ENCODE peak calls at places on chromosomes 4 and X, in six cellular contexts. One of them, this sample, is unnamed.

GRCh38 chr4:84708406-84709135 is 125.6 kb downstream of the CDS1 start:
- DNase-seq in ovary: no peak
- DNase-seq in neuronal stem cell: no peak
- DNase-seq in lung: no peak
- DNase-seq in pancreas: no peak
- DNase-seq in dorsolateral prefrontal cortex: no peak
- DNase-seq in this sample: no peak

GRCh38 chrX:9362529-9362928 is 102.3 kb upstream of the TBL1X start:
- DNase-seq in ovary: no peak
- DNase-seq in neuronal stem cell: no peak
- DNase-seq in lung: no peak
- DNase-seq in pancreas: no peak
- DNase-seq in dorsolateral prefrontal cortex: no peak
- DNase-seq in this sample: no peak

GRCh38 chr4:134935320-134935719 is 733.7 kb upstream of the PABPC4L start:
- DNase-seq in ovary: no peak
- DNase-seq in neuronal stem cell: peak; percentile 5
- DNase-seq in lung: no peak
- DNase-seq in pancreas: no peak
- DNase-seq in dorsolateral prefrontal cortex: peak; percentile 17
- DNase-seq in this sample: peak; percentile 11

GRCh38 chr4:689498-690122 is 659 bp upstream of the SLC49A3 start:
- DNase-seq in ovary: no peak
- DNase-seq in neuronal stem cell: no peak
- DNase-seq in lung: no peak
- DNase-seq in pancreas: no peak
- DNase-seq in dorsolateral prefrontal cortex: no peak
- DNase-seq in this sample: no peak

GRCh38 chrX:29952016-29952415 is 263.3 kb upstream of the MAGEB2 start:
- DNase-seq in ovary: no peak
- DNase-seq in neuronal stem cell: no peak
- DNase-seq in lung: no peak
- DNase-seq in pancreas: no peak
- DNase-seq in dorsolateral prefrontal cortex: no peak
- DNase-seq in this sample: no peak

GRCh38 chrX:13110427-13111324 is 66.3 kb upstream of the FAM9C start:
- DNase-seq in ovary: peak; percentile 46
- DNase-seq in neuronal stem cell: no peak
- DNase-seq in lung: peak; percentile 45
- DNase-seq in pancreas: peak; percentile 44
- DNase-seq in dorsolateral prefrontal cortex: no peak
- DNase-seq in this sample: peak; percentile 93

GRCh38 chrX:134236690-134237362 is at the start of gene CCDC160:
- DNase-seq in ovary: peak; percentile 61
- DNase-seq in neuronal stem cell: peak; percentile 65
- DNase-seq in lung: no peak
- DNase-seq in pancreas: peak; percentile 49
- DNase-seq in dorsolateral prefrontal cortex: peak; percentile 50
- DNase-seq in this sample: peak; percentile 34

GRCh38 chr4:186622788-186623464 is 67.6 kb upstream of the MTNR1A start:
- DNase-seq in ovary: no peak
- DNase-seq in neuronal stem cell: no peak
- DNase-seq in lung: no peak
- DNase-seq in pancreas: no peak
- DNase-seq in dorsolateral prefrontal cortex: no peak
- DNase-seq in this sample: peak; percentile 71

GRCh38 chrX:102345916-102346315 is 93.9 kb downstream of the NXF2B start:
- DNase-seq in ovary: peak; percentile 71
- DNase-seq in neuronal stem cell: peak; percentile 31
- DNase-seq in lung: peak; percentile 62
- DNase-seq in pancreas: peak; percentile 69
- DNase-seq in dorsolateral prefrontal cortex: peak; percentile 79
- DNase-seq in this sample: peak; percentile 61

GRCh38 chr4:26568446-26568994 is 15.4 kb upstream of the TBC1D19 start:
- DNase-seq in ovary: no peak
- DNase-seq in neuronal stem cell: no peak
- DNase-seq in lung: no peak
- DNase-seq in pancreas: no peak
- DNase-seq in dorsolateral prefrontal cortex: no peak
- DNase-seq in this sample: no peak

GRCh38 chrX:85379174-85379907 is at the start of gene POF1B:
- DNase-seq in ovary: no peak
- DNase-seq in neuronal stem cell: no peak
- DNase-seq in lung: no peak
- DNase-seq in pancreas: peak; percentile 52
- DNase-seq in dorsolateral prefrontal cortex: no peak
- DNase-seq in this sample: no peak

GRCh38 chrX:2928583-2929434 is at the start of gene ARSD:
- DNase-seq in ovary: peak; percentile 89
- DNase-seq in neuronal stem cell: peak; percentile 71
- DNase-seq in lung: peak; percentile 95
- DNase-seq in pancreas: peak; percentile 96
- DNase-seq in dorsolateral prefrontal cortex: peak; percentile 48
- DNase-seq in this sample: peak; percentile 89

GRCh38 chr4:23856630-23857029 is 33.2 kb downstream of the PPARGC1A start:
- DNase-seq in ovary: no peak
- DNase-seq in neuronal stem cell: no peak
- DNase-seq in lung: peak; percentile 44
- DNase-seq in pancreas: peak; percentile 46
- DNase-seq in dorsolateral prefrontal cortex: no peak
- DNase-seq in this sample: no peak

GRCh38 chrX:136214551-136214950 is 36.6 kb downstream of the MAP7D3 start:
- DNase-seq in ovary: no peak
- DNase-seq in neuronal stem cell: no peak
- DNase-seq in lung: no peak
- DNase-seq in pancreas: no peak
- DNase-seq in dorsolateral prefrontal cortex: no peak
- DNase-seq in this sample: peak; percentile 88

GRCh38 chr4:140937866-140938265 is 181.7 kb upstream of the TBC1D9 start:
- DNase-seq in ovary: no peak
- DNase-seq in neuronal stem cell: no peak
- DNase-seq in lung: no peak
- DNase-seq in pancreas: no peak
- DNase-seq in dorsolateral prefrontal cortex: no peak
- DNase-seq in this sample: no peak

GRCh38 chr4:182555997-182556418 is 312.8 kb downstream of the TENM3 start:
- DNase-seq in ovary: no peak
- DNase-seq in neuronal stem cell: peak; percentile 63
- DNase-seq in lung: no peak
- DNase-seq in pancreas: no peak
- DNase-seq in dorsolateral prefrontal cortex: no peak
- DNase-seq in this sample: peak; percentile 80

GRCh38 chr4:103996637-103997036 is 276.9 kb upstream of the TACR3 start:
- DNase-seq in ovary: no peak
- DNase-seq in neuronal stem cell: peak; percentile 51
- DNase-seq in lung: no peak
- DNase-seq in pancreas: peak; percentile 42
- DNase-seq in dorsolateral prefrontal cortex: peak; percentile 65
- DNase-seq in this sample: peak; percentile 66

GRCh38 chrX:78098108-78098507 is 5.9 kb upstream of the PGK1 start:
- DNase-seq in ovary: no peak
- DNase-seq in neuronal stem cell: no peak
- DNase-seq in lung: no peak
- DNase-seq in pancreas: no peak
- DNase-seq in dorsolateral prefrontal cortex: no peak
- DNase-seq in this sample: no peak

GRCh38 chr4:175419120-175419774 is 392.8 kb downstream of the GPM6A start:
- DNase-seq in ovary: no peak
- DNase-seq in neuronal stem cell: no peak
- DNase-seq in lung: no peak
- DNase-seq in pancreas: no peak
- DNase-seq in dorsolateral prefrontal cortex: no peak
- DNase-seq in this sample: peak; percentile 89

GRCh38 chr4:46124773-46125172 is 919 bp upstream of the GABRG1 start:
- DNase-seq in ovary: peak; percentile 45
- DNase-seq in neuronal stem cell: peak; percentile 79
- DNase-seq in lung: no peak
- DNase-seq in pancreas: no peak
- DNase-seq in dorsolateral prefrontal cortex: peak; percentile 78
- DNase-seq in this sample: no peak

GRCh38 chr4:100493756-100494155 is 24.1 kb downstream of the EMCN start:
- DNase-seq in ovary: no peak
- DNase-seq in neuronal stem cell: no peak
- DNase-seq in lung: no peak
- DNase-seq in pancreas: no peak
- DNase-seq in dorsolateral prefrontal cortex: no peak
- DNase-seq in this sample: no peak

GRCh38 chr4:165325732-165326512 is 1.5 kb upstream of the MSMO1 start:
- DNase-seq in ovary: peak; percentile 32
- DNase-seq in neuronal stem cell: no peak
- DNase-seq in lung: no peak
- DNase-seq in pancreas: no peak
- DNase-seq in dorsolateral prefrontal cortex: no peak
- DNase-seq in this sample: peak; percentile 88

GRCh38 chr4:2857349-2857927 is 13.8 kb downstream of the ADD1 start:
- DNase-seq in ovary: no peak
- DNase-seq in neuronal stem cell: no peak
- DNase-seq in lung: no peak
- DNase-seq in pancreas: no peak
- DNase-seq in dorsolateral prefrontal cortex: no peak
- DNase-seq in this sample: no peak

GRCh38 chr4:2856266-2856665 is 12.6 kb downstream of the ADD1 start:
- DNase-seq in ovary: no peak
- DNase-seq in neuronal stem cell: no peak
- DNase-seq in lung: no peak
- DNase-seq in pancreas: no peak
- DNase-seq in dorsolateral prefrontal cortex: no peak
- DNase-seq in this sample: no peak

GRCh38 chr4:2860391-2861348 is 17.0 kb downstream of the ADD1 start:
- DNase-seq in ovary: no peak
- DNase-seq in neuronal stem cell: no peak
- DNase-seq in lung: peak; percentile 55
- DNase-seq in pancreas: no peak
- DNase-seq in dorsolateral prefrontal cortex: no peak
- DNase-seq in this sample: peak; percentile 88

GRCh38 chr4:2859514-2859913 is 15.9 kb downstream of the ADD1 start:
- DNase-seq in ovary: no peak
- DNase-seq in neuronal stem cell: no peak
- DNase-seq in lung: no peak
- DNase-seq in pancreas: no peak
- DNase-seq in dorsolateral prefrontal cortex: no peak
- DNase-seq in this sample: no peak

GRCh38 chr4:2858451-2859217 is 15.0 kb downstream of the ADD1 start:
- DNase-seq in ovary: no peak
- DNase-seq in neuronal stem cell: no peak
- DNase-seq in lung: no peak
- DNase-seq in pancreas: no peak
- DNase-seq in dorsolateral prefrontal cortex: no peak
- DNase-seq in this sample: peak; percentile 65
- H3K27ac ChIP-seq in ovary: no peak overlapping the region
- H3K27ac ChIP-seq in neuronal stem cell: no peak overlapping the region
- H3K27ac ChIP-seq in lung: peak overlapping the region; percentile 49
- H3K27ac ChIP-seq in pancreas: no peak overlapping the region
- H3K27ac ChIP-seq in dorsolateral prefrontal cortex: no peak overlapping the region
- H3K27ac ChIP-seq in this sample: peak overlapping the region; percentile 22

GRCh38 chr4:73704314-73705055 is 35.9 kb upstream of the CXCL8 start:
- DNase-seq in ovary: peak; percentile 80
- DNase-seq in neuronal stem cell: no peak
- DNase-seq in lung: peak; percentile 82
- DNase-seq in pancreas: peak; percentile 79
- DNase-seq in dorsolateral prefrontal cortex: no peak
- DNase-seq in this sample: no peak
- H3K27ac ChIP-seq in ovary: no peak overlapping the region
- H3K27ac ChIP-seq in neuronal stem cell: no peak overlapping the region
- H3K27ac ChIP-seq in lung: peak overlapping the region; percentile 55
- H3K27ac ChIP-seq in pancreas: peak overlapping the region; percentile 33
- H3K27ac ChIP-seq in dorsolateral prefrontal cortex: no peak overlapping the region
- H3K27ac ChIP-seq in this sample: no peak overlapping the region

GRCh38 chrX:153448556-153449280 is 2.9 kb upstream of the TREX2 start:
- DNase-seq in ovary: peak; percentile 8
- DNase-seq in neuronal stem cell: no peak
- DNase-seq in lung: no peak
- DNase-seq in pancreas: no peak
- DNase-seq in dorsolateral prefrontal cortex: no peak
- DNase-seq in this sample: no peak

GRCh38 chrX:153449306-153450113 is 3.7 kb upstream of the TREX2 start:
- DNase-seq in ovary: peak; percentile 11
- DNase-seq in neuronal stem cell: no peak
- DNase-seq in lung: no peak
- DNase-seq in pancreas: no peak
- DNase-seq in dorsolateral prefrontal cortex: no peak
- DNase-seq in this sample: no peak

GRCh38 chrX:153447581-153447960 is 1.7 kb upstream of the TREX2 start:
- DNase-seq in ovary: no peak
- DNase-seq in neuronal stem cell: no peak
- DNase-seq in lung: no peak
- DNase-seq in pancreas: no peak
- DNase-seq in dorsolateral prefrontal cortex: no peak
- DNase-seq in this sample: no peak

GRCh38 chrX:153450114-153450948 is 4.5 kb upstream of the TREX2 start:
- DNase-seq in ovary: peak; percentile 7
- DNase-seq in neuronal stem cell: no peak
- DNase-seq in lung: no peak
- DNase-seq in pancreas: no peak
- DNase-seq in dorsolateral prefrontal cortex: no peak
- DNase-seq in this sample: no peak

DNA sequence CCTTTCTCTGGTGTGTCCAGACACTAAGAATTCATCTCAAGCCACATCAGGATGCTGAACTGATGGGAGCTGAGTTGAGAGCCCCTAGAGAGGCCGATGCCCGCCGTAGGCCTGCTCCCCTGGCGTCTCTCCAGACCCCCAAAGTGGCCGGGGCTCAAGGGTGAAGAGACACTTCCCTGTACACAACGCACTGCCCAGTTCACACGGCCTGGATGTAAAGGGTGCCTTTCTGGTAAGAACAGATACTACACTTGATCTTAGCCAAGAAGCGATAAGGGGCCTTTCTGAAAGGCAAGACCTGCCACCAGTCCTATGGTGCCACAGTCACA is 5.1 kb upstream of the TREX2 start:
- DNase-seq in ovary: peak; percentile 11
- DNase-seq in neuronal stem cell: no peak
- DNase-seq in lung: no peak
- DNase-seq in pancreas: no peak
- DNase-seq in dorsolateral prefrontal cortex: no peak
- DNase-seq in this sample: no peak
- H3K27ac ChIP-seq in ovary: no peak overlapping the region
- H3K27ac ChIP-seq in neuronal stem cell: no peak overlapping the region
- H3K27ac ChIP-seq in lung: no peak overlapping the region
- H3K27ac ChIP-seq in pancreas: no peak overlapping the region
- H3K27ac ChIP-seq in dorsolateral prefrontal cortex: no peak overlapping the region
- H3K27ac ChIP-seq in this sample: no peak overlapping the region

DNA sequence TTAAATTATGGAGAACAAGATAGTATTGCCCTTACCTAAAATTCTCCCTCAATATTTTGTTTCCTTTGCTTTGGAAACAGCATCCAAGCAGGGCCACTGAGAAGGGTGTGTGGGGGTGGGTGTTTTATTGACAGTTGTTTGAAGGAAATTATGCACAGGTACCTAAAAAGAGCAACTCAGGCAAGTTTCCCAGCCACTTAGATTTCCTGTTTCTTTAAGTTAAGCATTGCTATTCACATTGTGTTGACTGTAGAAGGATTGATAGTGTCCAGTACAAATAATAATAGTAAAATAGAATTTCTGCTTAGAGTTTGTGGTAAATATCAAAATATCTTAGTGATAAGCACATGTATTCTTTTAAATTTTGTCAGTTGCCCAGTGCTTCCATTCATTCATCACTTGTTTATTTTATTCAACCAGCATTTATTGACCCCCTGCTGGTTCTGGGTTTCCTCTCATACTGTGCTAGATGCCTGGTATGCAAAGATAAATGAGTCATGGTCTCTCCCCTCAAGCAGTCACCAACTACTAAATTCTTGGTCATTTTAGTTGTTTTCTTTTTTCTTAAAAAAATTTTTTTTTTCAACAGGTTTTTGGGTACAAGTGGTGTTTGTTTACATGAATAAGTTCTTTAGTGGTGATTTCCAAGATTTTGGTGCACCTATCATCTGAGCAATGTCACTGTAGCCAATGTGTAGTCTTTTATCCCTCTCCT is 50.0 kb downstream of the GALNT7 start:
- DNase-seq in ovary: no peak
- DNase-seq in neuronal stem cell: no peak
- DNase-seq in lung: no peak
- DNase-seq in pancreas: no peak
- DNase-seq in dorsolateral prefrontal cortex: no peak
- DNase-seq in this sample: peak; percentile 41
- H3K27ac ChIP-seq in ovary: no peak overlapping the region
- H3K27ac ChIP-seq in neuronal stem cell: no peak overlapping the region
- H3K27ac ChIP-seq in lung: no peak overlapping the region
- H3K27ac ChIP-seq in pancreas: no peak overlapping the region
- H3K27ac ChIP-seq in dorsolateral prefrontal cortex: no peak overlapping the region
- H3K27ac ChIP-seq in this sample: no peak overlapping the region

This sample was measured in cardiac muscle cell.